ENCODE peak calls at places on chromosome 10, in eight cellular contexts. D is left ventricle myocardium inferior, T is SK-N-SH, X is spleen, K is A549, G is GM12864, Y is PC-9, P is nephron progenitor cell. C is an unnamed sample.

GRCh38 chr10:13351340-13351915 is 3.3 kb upstream of the SEPHS1 start:
- DNase-seq in Y (no peak), D (no peak), X (no peak), G (no peak), K (no peak), P (no peak), T (no peak), C (no peak)

GRCh38 chr10:88987243-88987726 is 3.3 kb upstream of the FAS start:
- DNase-seq in T (no peak), P (no peak), K (no peak), Y (no peak), D (no peak), X (no peak), G (no peak), C (no peak)

GRCh38 chr10:33618196-33618595 is 283.7 kb upstream of the NRP1 start:
- DNase-seq in T (no peak), X (no peak), P (no peak), G (no peak), Y (no peak), K (no peak), D (no peak), C (no peak)

GRCh38 chr10:33801705-33802104 is 467.2 kb upstream of the NRP1 start:
- DNase-seq in X (no peak), P (no peak), D (no peak), G (no peak), K (peak), T (no peak), Y (peak), C (no peak)

GRCh38 chr10:15120523-15120922 is 23.4 kb downstream of the RPP38 start:
- DNase-seq in Y (no peak), G (no peak), K (no peak), P (no peak), X (no peak), D (no peak), T (no peak), C (no peak)

GRCh38 chr10:124626759-124627380 is 117.3 kb downstream of the FAM53B start:
- DNase-seq in G (no peak), X (peak), K (no peak), Y (peak), T (no peak), P (no peak), D (no peak), C (no peak)

GRCh38 chr10:31618541-31619291 is 299.7 kb downstream of the ZEB1 start:
- DNase-seq in P (peak), X (no peak), D (peak), K (no peak), Y (no peak), T (no peak), G (no peak), C (no peak)

GRCh38 chr10:91632671-91633550 is at the start of gene PPP1R3C:
- DNase-seq in G (no peak), Y (no peak), X (peak), K (peak), T (peak), D (peak), P (peak), C (peak)

GRCh38 chr10:119655566-119656001 is 4.4 kb downstream of the BAG3 start:
- DNase-seq in Y (peak), X (no peak), D (peak), T (peak), G (no peak), K (peak), P (no peak), C (no peak)

GRCh38 chr10:79266543-79267312 is 80.5 kb upstream of the PPIF start:
- DNase-seq in D (peak), P (no peak), G (no peak), T (no peak), X (no peak), Y (no peak), K (no peak), C (no peak)

GRCh38 chr10:82377608-82378007 is 502.6 kb downstream of the NRG3 start:
- DNase-seq in D (no peak), X (no peak), P (no peak), K (peak), G (no peak), Y (no peak), T (no peak), C (no peak)

GRCh38 chr10:46555366-46555712 is 1.1 kb downstream of the GPRIN2 start:
- DNase-seq in Y (no peak), G (no peak), X (no peak), P (peak), T (no peak), K (no peak), D (no peak), C (no peak)

GRCh38 chr10:84537447-84537931 is 209.1 kb downstream of the CCSER2 start:
- DNase-seq in P (peak), D (peak), T (peak), Y (peak), X (no peak), G (peak), K (peak), C (no peak)

GRCh38 chr10:125014984-125015944 is 73.3 kb downstream of the ZRANB1 start:
- DNase-seq in K (no peak), Y (no peak), P (no peak), X (no peak), G (no peak), D (peak), T (peak), C (no peak)

GRCh38 chr10:12749760-12750478 is 251.6 kb downstream of the CCDC3 start:
- DNase-seq in G (no peak), T (no peak), P (no peak), D (no peak), Y (no peak), K (no peak), X (no peak), C (no peak)

GRCh38 chr10:58981051-58981450 is 195.4 kb upstream of the PHYHIPL start:
- DNase-seq in X (no peak), G (no peak), P (no peak), T (peak), D (no peak), Y (no peak), K (no peak), C (no peak)

GRCh38 chr10:17025444-17026295 is 103.9 kb downstream of the CUBN start:
- DNase-seq in P (no peak), D (no peak), K (peak), X (no peak), T (peak), G (no peak), Y (no peak), C (no peak)

GRCh38 chr10:124708922-124709520 is 35.2 kb downstream of the FAM53B start:
- DNase-seq in P (no peak), G (no peak), Y (no peak), K (no peak), D (no peak), T (peak), X (peak), C (no peak)

GRCh38 chr10:18561861-18562551 is 89.4 kb downstream of the NSUN6 start:
- DNase-seq in K (no peak), Y (no peak), T (no peak), G (no peak), X (no peak), D (no peak), P (no peak), C (no peak)

GRCh38 chr10:68899186-68899745 is 1.8 kb upstream of the DDX50 start:
- DNase-seq in T (no peak), X (no peak), P (no peak), G (no peak), Y (no peak), K (no peak), D (no peak), C (no peak)

GRCh38 chr10:110638319-110638718 is 5.8 kb upstream of the RBM20 start:
- DNase-seq in P (no peak), K (no peak), Y (no peak), X (no peak), T (no peak), G (no peak), D (no peak), C (no peak)

GRCh38 chr10:12839941-12840611 is 161.4 kb downstream of the CCDC3 start:
- DNase-seq in G (no peak), Y (no peak), P (no peak), K (no peak), X (peak), T (peak), D (no peak), C (no peak)

GRCh38 chr10:24344279-24344678 is 135.3 kb downstream of the KIAA1217 start:
- DNase-seq in D (no peak), K (no peak), X (no peak), P (no peak), Y (peak), G (no peak), T (peak), C (no peak)

GRCh38 chr10:117216611-117217195 is 19.4 kb downstream of the KCNK18 start:
- DNase-seq in P (peak), Y (no peak), K (peak), D (peak), G (peak), T (peak), X (peak), C (no peak)

GRCh38 chr10:110423650-110424049 is 74.1 kb upstream of the DUSP5 start:
- DNase-seq in K (no peak), X (no peak), G (no peak), T (no peak), D (peak), P (no peak), Y (no peak), C (no peak)

GRCh38 chr10:4267084-4267774 is 482.2 kb upstream of the KLF6 start:
- DNase-seq in K (peak), Y (no peak), X (no peak), T (no peak), G (no peak), D (no peak), P (no peak), C (no peak)

GRCh38 chr10:89256338-89256737 is 4.8 kb upstream of the LIPA start:
- DNase-seq in K (no peak), Y (no peak), G (no peak), D (no peak), P (no peak), T (no peak), X (no peak), C (no peak)

GRCh38 chr10:123614888-123615287 is 51.3 kb upstream of the GPR26 start:
- DNase-seq in D (peak), K (peak), X (no peak), T (no peak), P (peak), Y (no peak), G (peak), C (no peak)

GRCh38 chr10:5570979-5571810 is 46.4 kb downstream of the CALML3 start:
- DNase-seq in K (no peak), T (no peak), Y (no peak), X (peak), P (no peak), G (no peak), D (peak), C (peak)

GRCh38 chr10:36671607-36672006 is 453.8 kb upstream of the ANKRD30A start:
- DNase-seq in X (no peak), G (no peak), T (no peak), P (no peak), Y (no peak), D (no peak), K (peak), C (no peak)

GRCh38 chr10:79483299-79483698 is 29.0 kb upstream of the EIF5AL1 start:
- DNase-seq in K (no peak), X (no peak), P (no peak), T (no peak), D (no peak), Y (no peak), G (no peak), C (no peak)

GRCh38 chr10:108691126-108691525 is 1232.2 kb downstream of the XPNPEP1 start:
- DNase-seq in K (no peak), X (no peak), G (no peak), T (no peak), P (no peak), D (no peak), Y (no peak), C (no peak)

GRCh38 chr10:116469437-116469836 is 41.8 kb downstream of the PNLIPRP3 start:
- DNase-seq in T (no peak), G (no peak), K (no peak), X (no peak), P (no peak), D (no peak), Y (no peak), C (no peak)

GRCh38 chr10:124242791-124243190 is 149.4 kb upstream of the CHST15 start:
- DNase-seq in Y (no peak), T (no peak), X (no peak), D (no peak), G (no peak), P (no peak), K (no peak), C (no peak)

GRCh38 chr10:89338717-89339116 is 10.9 kb downstream of the IFIT3 start:
- DNase-seq in G (no peak), K (no peak), P (no peak), D (no peak), T (no peak), X (no peak), Y (no peak), C (no peak)

GRCh38 chr10:86524225-86524982 is 2.8 kb upstream of the WAPL start:
- DNase-seq in K (no peak), P (no peak), X (no peak), T (no peak), D (no peak), G (no peak), Y (no peak), C (no peak)

GRCh38 chr10:103960103-103960502 is 6.8 kb upstream of the SLK start:
- DNase-seq in K (no peak), P (no peak), G (no peak), Y (no peak), T (no peak), X (no peak), D (no peak), C (no peak)

DNA sequence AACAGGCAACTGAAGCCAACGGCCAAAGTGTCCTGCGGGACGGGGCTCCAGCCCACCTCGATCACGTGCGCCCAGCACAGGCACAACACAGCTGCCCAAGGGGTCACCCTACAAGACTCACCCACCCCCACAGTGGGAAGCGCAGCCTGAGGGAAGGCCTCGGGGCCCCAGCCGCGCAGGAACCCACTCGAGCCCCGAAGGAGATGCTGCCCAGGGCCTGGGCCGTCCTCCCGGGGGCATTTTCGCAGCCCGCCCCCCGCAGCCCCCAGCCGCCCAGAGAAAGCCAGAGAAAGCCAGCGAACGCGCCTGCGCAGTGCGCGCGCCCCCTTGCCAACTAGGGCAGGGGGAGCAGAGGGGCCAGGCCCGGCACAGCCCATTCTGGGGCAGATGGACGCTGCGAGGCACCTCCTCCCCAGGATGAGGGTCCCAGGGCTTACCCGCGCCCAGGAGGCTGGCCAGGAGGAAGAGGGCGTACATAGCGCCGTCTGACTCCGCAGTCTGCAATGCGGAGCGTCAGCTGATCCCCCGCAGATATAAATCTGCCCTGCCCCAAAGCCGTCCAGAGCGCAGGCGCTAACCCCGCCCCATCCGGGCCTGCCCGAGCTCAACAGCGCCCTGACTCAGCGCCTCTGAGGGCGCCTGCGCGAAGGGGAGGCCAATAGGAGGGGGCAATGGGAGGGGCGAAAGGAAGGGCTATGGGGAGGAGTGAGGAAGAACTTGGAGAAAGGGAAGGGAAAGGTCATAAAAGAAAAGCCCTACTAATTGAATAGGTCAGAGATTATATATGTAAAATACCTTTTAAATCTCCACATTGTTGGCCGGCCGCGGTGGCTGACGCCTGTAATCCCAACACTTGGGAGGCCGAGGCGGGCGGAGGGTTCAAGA is at the start of gene PSAP:
- DNase-seq in T (peak), D (peak), K (peak), X (peak), G (peak), Y (peak), P (peak), C (peak)
- TF ChIP-seq CTCF in T (no peak), D (no peak), K (no peak), X (no peak), G (no peak), Y (no peak), P (no peak), C (peak)

DNA sequence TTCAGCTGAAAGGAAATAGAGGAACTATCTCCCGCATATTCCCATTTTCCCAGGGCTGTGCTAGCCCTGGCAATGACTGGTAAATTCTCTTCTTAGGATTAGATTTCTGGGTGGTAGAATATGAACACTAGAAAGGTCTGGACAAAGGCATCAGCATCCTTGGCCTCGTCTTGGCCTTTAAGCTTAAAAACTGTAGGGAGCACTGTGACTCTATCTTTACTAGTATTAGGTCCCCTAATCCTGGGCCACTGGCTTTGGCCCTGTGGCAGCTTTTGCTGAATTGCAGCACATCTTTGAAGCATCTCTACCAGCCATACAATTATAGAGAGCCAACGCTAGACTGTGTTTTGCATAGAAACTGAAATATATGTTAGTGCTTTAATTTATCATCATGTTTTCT is 41.5 kb upstream of the EBLN1 start:
- DNase-seq in X (no peak), G (no peak), P (no peak), T (no peak), D (no peak), K (peak), Y (no peak), C (no peak)
- TF ChIP-seq CTCF in X (no peak), G (peak), P (no peak), T (no peak), D (no peak), K (no peak), Y (no peak), C (peak)

GRCh38 chr10:94038024-94038423 is 44.3 kb downstream of the PLCE1 start:
- DNase-seq in Y (peak), T (no peak), D (no peak), P (no peak), G (no peak), K (peak), X (no peak), C (no peak)

GRCh38 chr10:94043431-94043990 is 49.8 kb downstream of the PLCE1 start:
- DNase-seq in Y (no peak), X (no peak), D (no peak), K (no peak), T (no peak), G (no peak), P (no peak), C (no peak)

GRCh38 chr10:94046152-94046551 is 52.4 kb downstream of the PLCE1 start:
- DNase-seq in X (no peak), P (no peak), D (no peak), Y (no peak), G (no peak), T (no peak), K (no peak), C (no peak)

GRCh38 chr10:94042814-94043175 is 49.1 kb downstream of the PLCE1 start:
- DNase-seq in Y (no peak), K (no peak), G (no peak), X (no peak), P (no peak), T (no peak), D (no peak), C (no peak)

GRCh38 chr10:94042001-94042813 is 48.5 kb downstream of the PLCE1 start:
- DNase-seq in D (no peak), P (no peak), G (no peak), K (peak), Y (peak), X (no peak), T (no peak), C (no peak)
- TF ChIP-seq CTCF in D (no peak), P (no peak), G (no peak), K (peak), Y (no peak), X (no peak), T (peak), C (peak)

DNA sequence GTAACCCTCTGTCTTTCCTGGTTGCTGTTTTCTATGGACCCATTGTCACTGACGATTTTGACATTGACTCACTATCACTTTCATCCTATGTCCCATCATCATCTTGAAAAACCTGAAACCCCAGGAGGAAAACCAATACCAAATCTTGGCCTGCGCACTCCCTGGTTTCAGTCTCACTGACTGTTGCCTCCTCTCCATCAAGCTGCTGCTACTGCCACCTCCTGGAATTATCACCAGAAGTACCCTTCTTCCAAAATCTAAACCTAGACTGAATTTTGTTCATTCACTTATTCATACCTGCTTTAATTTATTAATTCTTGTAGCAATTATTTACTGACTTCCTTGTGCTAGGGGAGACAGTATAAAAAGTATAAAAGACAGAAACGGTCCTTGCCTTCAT is 44.5 kb upstream of the ACBD5 start:
- DNase-seq in G (peak), K (peak), D (no peak), Y (no peak), P (no peak), X (no peak), T (no peak), C (no peak)
- TF ChIP-seq CTCF in G (peak), K (peak), D (peak), Y (no peak), P (peak), X (no peak), T (no peak), C (peak)

GRCh38 chr10:50544095-50544856 is 79.5 kb downstream of the SGMS1 start:
- DNase-seq in K (no peak), Y (no peak), T (no peak), X (no peak), G (no peak), D (no peak), P (no peak), C (no peak)

GRCh38 chr10:50542871-50543270 is 80.9 kb downstream of the SGMS1 start:
- DNase-seq in D (no peak), Y (no peak), P (no peak), T (no peak), X (no peak), G (no peak), K (no peak), C (no peak)

GRCh38 chr10:50545846-50546245 is 77.9 kb downstream of the SGMS1 start:
- DNase-seq in G (no peak), P (no peak), X (no peak), Y (no peak), K (no peak), D (no peak), T (no peak), C (no peak)

GRCh38 chr10:50541921-50542320 is 81.8 kb downstream of the SGMS1 start:
- DNase-seq in G (no peak), Y (no peak), P (no peak), X (no peak), D (no peak), K (no peak), T (no peak), C (no peak)

GRCh38 chr10:50544857-50545429 is 78.8 kb downstream of the SGMS1 start:
- DNase-seq in Y (no peak), P (no peak), X (no peak), K (no peak), T (no peak), D (no peak), G (no peak), C (no peak)
- TF ChIP-seq CTCF in Y (no peak), P (no peak), X (no peak), K (no peak), T (no peak), D (no peak), G (no peak), C (no peak)

GRCh38 chr10:87916515-87916914 is 53.1 kb downstream of the PTEN start:
- DNase-seq in P (no peak), T (no peak), X (no peak), Y (no peak), D (no peak), G (no peak), K (no peak), C (no peak)

GRCh38 chr10:87913170-87913921 is 49.9 kb downstream of the PTEN start:
- DNase-seq in Y (no peak), X (no peak), P (no peak), K (no peak), D (no peak), T (no peak), G (no peak), C (no peak)

GRCh38 chr10:87918254-87918859 is 54.9 kb downstream of the PTEN start:
- DNase-seq in Y (no peak), G (no peak), P (no peak), D (no peak), X (no peak), T (no peak), K (no peak), C (no peak)

GRCh38 chr10:87915989-87916388 is 52.6 kb downstream of the PTEN start:
- DNase-seq in D (no peak), G (no peak), Y (no peak), T (no peak), K (no peak), X (no peak), P (no peak), C (no peak)

GRCh38 chr10:87915406-87915805 is 52.0 kb downstream of the PTEN start:
- DNase-seq in P (no peak), K (no peak), D (no peak), G (no peak), Y (no peak), T (no peak), X (no peak), C (no peak)
- TF ChIP-seq CTCF in P (no peak), K (no peak), D (no peak), G (no peak), Y (no peak), T (no peak), X (no peak), C (no peak)

GRCh38 chr10:78231930-78232329 is 198.3 kb downstream of the RPS24 start:
- DNase-seq in K (no peak), Y (no peak), D (peak), X (no peak), P (no peak), T (no peak), G (no peak), C (no peak)
- TF ChIP-seq CTCF in K (peak), Y (peak), D (peak), X (no peak), P (no peak), T (peak), G (peak), C (peak)